ENCODE peak calls at places on chromosomes 2 and 18, in six cellular contexts. Z, A, U, D, O and S are unnamed samples.

GRCh38 chr2:172380436-172381274 is 46.7 kb upstream of the ITGA6 start:
- DNase-seq in Z (no peak), A (no peak), U (no peak), D (no peak), O (peak; percentile 68), S (no peak)

GRCh38 chr2:9665903-9666302 is 35.1 kb upstream of the YWHAQ start:
- DNase-seq in Z (peak; percentile 96), A (no peak), U (no peak), D (no peak), O (peak; percentile 76), S (peak; percentile 26)

GRCh38 chr2:159551811-159552210 is 64.5 kb downstream of the BAZ2B start:
- DNase-seq in Z (no peak), A (no peak), U (no peak), D (no peak), O (peak; percentile 33), S (no peak)

GRCh38 chr2:98773907-98774306 is 43.0 kb upstream of the MGAT4A start:
- DNase-seq in Z (no peak), A (no peak), U (no peak), D (no peak), O (no peak), S (no peak)

GRCh38 chr2:232652505-232652851 is 19.1 kb downstream of the EFHD1 start:
- DNase-seq in Z (no peak), A (no peak), U (no peak), D (no peak), O (no peak), S (no peak)

GRCh38 chr2:171318463-171318934 is 115.3 kb downstream of the METTL8 start:
- DNase-seq in Z (no peak), A (no peak), U (peak; percentile 58), D (no peak), O (peak; percentile 26), S (no peak)

GRCh38 chr2:9800975-9801723 is 42.1 kb upstream of the TAF1B start:
- DNase-seq in Z (peak; percentile 79), A (peak; percentile 71), U (no peak), D (no peak), O (peak; percentile 71), S (no peak)

GRCh38 chr2:66283776-66284175 is 151.1 kb upstream of the MEIS1 start:
- DNase-seq in Z (no peak), A (no peak), U (no peak), D (no peak), O (no peak), S (no peak)

GRCh38 chr2:17441055-17441771 is 77.0 kb downstream of the RAD51AP2 start:
- DNase-seq in Z (no peak), A (no peak), U (no peak), D (no peak), O (peak; percentile 38), S (no peak)

GRCh38 chr2:62296034-62296832 is 100.3 kb downstream of the B3GNT2 start:
- DNase-seq in Z (no peak), A (peak; percentile 32), U (no peak), D (no peak), O (no peak), S (no peak)

GRCh38 chr2:44169155-44169898 is 652 bp downstream of the PPM1B start:
- DNase-seq in Z (peak; percentile 54), A (peak; percentile 88), U (peak; percentile 75), D (peak; percentile 63), O (peak; percentile 23), S (no peak)

GRCh38 chr2:86028763-86029381 is 76.8 kb downstream of the POLR1A start:
- DNase-seq in Z (peak; percentile 18), A (peak; percentile 91), U (no peak), D (no peak), O (no peak), S (no peak)

GRCh38 chr2:14363976-14364375 is 268.5 kb upstream of the LRATD1 start:
- DNase-seq in Z (peak; percentile 4), A (no peak), U (no peak), D (no peak), O (no peak), S (no peak)

GRCh38 chr2:228181098-228182019 is at the start of gene SPHKAP:
- DNase-seq in Z (no peak), A (peak; percentile 58), U (no peak), D (peak; percentile 17), O (no peak), S (no peak)

GRCh38 chr2:176961759-176962158 is 250.8 kb upstream of the HNRNPA3 start:
- DNase-seq in Z (no peak), A (no peak), U (no peak), D (no peak), O (no peak), S (no peak)

GRCh38 chr2:3472966-3473365 is 46.4 kb downstream of the ADI1 start:
- DNase-seq in Z (no peak), A (no peak), U (no peak), D (no peak), O (no peak), S (no peak)

GRCh38 chr2:584863-585823 is 92.1 kb downstream of the TMEM18 start:
- DNase-seq in Z (no peak), A (no peak), U (peak; percentile 30), D (no peak), O (no peak), S (no peak)

GRCh38 chr2:9474361-9475117 is at the start of gene IAH1:
- DNase-seq in Z (peak; percentile 25), A (peak; percentile 87), U (no peak), D (peak; percentile 71), O (peak; percentile 23), S (no peak)

GRCh38 chr2:43925431-43925830 is 70.4 kb downstream of the LRPPRC start:
- DNase-seq in Z (no peak), A (no peak), U (no peak), D (no peak), O (no peak), S (no peak)

GRCh38 chr2:172098650-172099471 is 3.8 kb downstream of the DLX2 start:
- DNase-seq in Z (peak; percentile 61), A (peak; percentile 73), U (no peak), D (peak; percentile 91), O (peak; percentile 65), S (peak; percentile 46)

GRCh38 chr18:23703987-23704384 is 14.7 kb downstream of the LAMA3 start:
- DNase-seq in Z (no peak), A (no peak), U (no peak), D (no peak), O (peak; percentile 15), S (no peak)

GRCh38 chr2:149858916-149859634 is 271.5 kb upstream of the MMADHC start:
- DNase-seq in Z (peak; percentile 76), A (no peak), U (no peak), D (no peak), O (peak; percentile 41), S (no peak)

GRCh38 chr2:54454922-54455583 is 1.1 kb upstream of the SPTBN1 start:
- DNase-seq in Z (no peak), A (no peak), U (no peak), D (peak; percentile 26), O (no peak), S (no peak)

GRCh38 chr2:63643486-63643885 is 54.7 kb downstream of the MDH1 start:
- DNase-seq in Z (peak; percentile 34), A (no peak), U (no peak), D (no peak), O (no peak), S (no peak)

GRCh38 chr2:86633094-86633740 is 9.6 kb upstream of the RNF103 start:
- DNase-seq in Z (no peak), A (no peak), U (no peak), D (no peak), O (no peak), S (no peak)

GRCh38 chr2:69718338-69718965 is 23.5 kb upstream of the ANXA4 start:
- DNase-seq in Z (no peak), A (no peak), U (no peak), D (no peak), O (peak; percentile 26), S (no peak)

GRCh38 chr2:69714024-69714423 is 27.9 kb upstream of the ANXA4 start:
- DNase-seq in Z (no peak), A (no peak), U (no peak), D (no peak), O (no peak), S (no peak)

GRCh38 chr2:69717902-69718301 is 24.0 kb upstream of the ANXA4 start:
- DNase-seq in Z (peak; percentile 10), A (no peak), U (no peak), D (no peak), O (peak; percentile 81), S (no peak)

GRCh38 chr2:69715964-69716363 is 26.0 kb upstream of the ANXA4 start:
- DNase-seq in Z (peak; percentile 30), A (no peak), U (no peak), D (no peak), O (peak; percentile 88), S (no peak)

GRCh38 chr2:69716555-69717120 is 25.3 kb upstream of the ANXA4 start:
- DNase-seq in Z (peak; percentile 63), A (no peak), U (no peak), D (no peak), O (peak; percentile 74), S (no peak)
- TF ChIP-seq CTCF in Z (peak; percentile 6), A (no peak), U (no peak), D (no peak), O (no peak), S (no peak)

GRCh38 chr2:106159867-106160785 is 34.0 kb downstream of the UXS1 start:
- DNase-seq in Z (no peak), A (no peak), U (peak; percentile 45), D (no peak), O (no peak), S (no peak)
- H3K4me3 ChIP-seq in Z (no peak overlapping the region), A (no peak overlapping the region), U (no peak overlapping the region), D (no peak overlapping the region), O (no peak overlapping the region), S (no peak overlapping the region)

DNA sequence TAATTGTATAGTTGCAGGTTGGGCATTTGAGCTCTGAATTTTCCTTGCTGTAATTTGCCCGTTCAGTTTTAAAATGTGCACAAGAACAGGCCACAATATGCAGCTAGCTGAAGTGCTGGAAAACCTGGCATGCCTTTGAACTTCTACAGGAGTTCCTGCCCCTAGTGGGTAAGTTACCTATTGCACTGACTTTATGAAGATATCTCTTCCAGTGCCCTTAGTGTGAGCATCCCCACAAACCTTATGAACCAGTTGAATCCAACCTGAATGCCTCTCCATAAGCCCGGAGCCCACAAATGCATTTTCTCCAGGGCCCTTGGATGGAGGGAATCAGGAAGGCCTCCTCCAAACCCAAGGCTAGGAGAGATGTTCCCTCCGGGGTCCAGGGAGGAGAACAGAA is 106.8 kb downstream of the XRCC5 start:
- DNase-seq in Z (peak; percentile 28), A (no peak), U (peak; percentile 45), D (peak; percentile 49), O (no peak), S (no peak)
- TF ChIP-seq CTCF in Z (peak; percentile 40), A (no peak), U (peak; percentile 72), D (peak; percentile 38), O (peak; percentile 35), S (peak; percentile 61)

GRCh38 chr2:102273619-102274211 is 37.6 kb upstream of the IL1RL1 start:
- DNase-seq in Z (peak; percentile 65), A (no peak), U (no peak), D (peak; percentile 57), O (no peak), S (no peak)

GRCh38 chr2:102279391-102279735 is 32.0 kb upstream of the IL1RL1 start:
- DNase-seq in Z (no peak), A (no peak), U (no peak), D (no peak), O (no peak), S (no peak)

GRCh38 chr2:102278720-102279390 is 32.5 kb upstream of the IL1RL1 start:
- DNase-seq in Z (no peak), A (no peak), U (no peak), D (no peak), O (peak; percentile 18), S (no peak)

GRCh38 chr2:102277202-102277700 is 34.1 kb upstream of the IL1RL1 start:
- DNase-seq in Z (no peak), A (no peak), U (no peak), D (no peak), O (no peak), S (no peak)

GRCh38 chr2:102276549-102277201 is 34.7 kb upstream of the IL1RL1 start:
- DNase-seq in Z (no peak), A (no peak), U (no peak), D (no peak), O (no peak), S (no peak)
- H3K4me3 ChIP-seq in Z (no peak overlapping the region), A (no peak overlapping the region), U (no peak overlapping the region), D (no peak overlapping the region), O (no peak overlapping the region), S (no peak overlapping the region)